ENCODE peak calls at places on chromosomes 1 and 21, in six cellular contexts. F is kidney, G is HCT116, S is fibroblast of villous mesenchyme, D is fibroblast of lung, L is DND-41. I is an unnamed sample.

GRCh38 chr1:41418868-41419583 is 57.8 kb downstream of the FOXO6 start:
- DNase-seq in G (peak), L (no peak), S (peak), F (peak), D (peak), I (peak)

GRCh38 chr1:169108897-169109560 is 2.5 kb downstream of the ATP1B1 start:
- DNase-seq in G (no peak), S (peak), L (no peak), F (no peak), D (no peak), I (peak)

GRCh38 chr1:100955322-100955721 is 59.4 kb downstream of the SLC30A7 start:
- DNase-seq in G (no peak), S (peak), F (no peak), L (no peak), D (peak), I (no peak)

GRCh38 chr1:205217418-205217817 is 5.9 kb upstream of the DSTYK start:
- DNase-seq in D (no peak), F (no peak), L (no peak), S (no peak), G (no peak), I (no peak)

GRCh38 chr1:204419064-204419403 is 7.4 kb upstream of the PPP1R15B start:
- DNase-seq in G (no peak), L (no peak), F (no peak), S (no peak), D (no peak), I (peak)

GRCh38 chr1:65109515-65109914 is 38.5 kb upstream of the AK4 start:
- DNase-seq in S (no peak), L (no peak), F (no peak), D (no peak), G (no peak), I (no peak)

GRCh38 chr1:165849336-165850133 is 22.1 kb downstream of the UCK2 start:
- DNase-seq in G (no peak), D (no peak), S (no peak), L (no peak), F (no peak), I (no peak)

GRCh38 chr1:53689736-53690401 is 49.1 kb downstream of the GLIS1 start:
- DNase-seq in S (no peak), L (no peak), G (no peak), F (no peak), D (no peak), I (no peak)

GRCh38 chr21:44509539-44509938 is 30.5 kb downstream of the KRTAP10-1 start:
- DNase-seq in S (no peak), F (peak), L (peak), D (no peak), G (peak), I (peak)

GRCh38 chr1:50704126-50704525 is 255.9 kb downstream of the FAF1 start:
- DNase-seq in L (peak), F (no peak), D (peak), G (peak), S (peak), I (peak)

GRCh38 chr1:227729144-227729880 is 5.8 kb downstream of the JMJD4 start:
- DNase-seq in L (peak), F (no peak), D (no peak), S (no peak), G (no peak), I (peak)

GRCh38 chr1:100995196-100995983 is 30.2 kb downstream of the DPH5 start:
- DNase-seq in D (peak), G (no peak), F (no peak), S (no peak), L (no peak), I (no peak)

GRCh38 chr1:3879099-3879498 is 21.0 kb downstream of the C1orf174 start:
- DNase-seq in S (no peak), D (no peak), G (no peak), F (no peak), L (no peak), I (no peak)

GRCh38 chr1:23634840-23635642 is 56.6 kb upstream of the RPL11 start:
- DNase-seq in D (peak), G (peak), S (peak), F (no peak), L (peak), I (peak)

GRCh38 chr1:56584910-56585528 is 5.7 kb upstream of the PLPP3 start:
- DNase-seq in D (peak), F (no peak), G (peak), S (peak), L (peak), I (peak)

GRCh38 chr1:201543871-201544521 is 5.1 kb downstream of the NAV1 start:
- DNase-seq in S (peak), L (no peak), G (no peak), D (no peak), F (no peak), I (no peak)

GRCh38 chr1:2137257-2138121 is 57.1 kb downstream of the FAAP20 start:
- DNase-seq in F (peak), D (no peak), S (no peak), G (no peak), L (no peak), I (no peak)

GRCh38 chr21:36209626-36210171 is 53.1 kb downstream of the DOP1B start:
- DNase-seq in L (peak), G (peak), S (peak), F (no peak), D (peak), I (peak)

GRCh38 chr1:40907899-40908298 is 45.7 kb upstream of the CITED4 start:
- DNase-seq in S (no peak), D (no peak), L (no peak), G (no peak), F (no peak), I (no peak)

GRCh38 chr1:93239862-93240261 is 59.3 kb downstream of the CCDC18 start:
- DNase-seq in F (no peak), L (no peak), D (no peak), S (no peak), G (no peak), I (no peak)

GRCh38 chr21:44874497-44875331 is 1.2 kb upstream of the PTTG1IP start:
- DNase-seq in D (no peak), F (peak), G (no peak), L (peak), S (no peak), I (no peak)

GRCh38 chr1:199298825-199299224 is 660.0 kb downstream of the PTPRC start:
- DNase-seq in F (no peak), S (peak), G (no peak), D (no peak), L (no peak), I (no peak)

GRCh38 chr1:20485527-20486456 is at the start of gene CAMK2N1:
- DNase-seq in F (peak), L (no peak), G (no peak), S (peak), D (peak), I (peak)

GRCh38 chr1:58968360-58968952 is 184.6 kb upstream of the JUN start:
- DNase-seq in D (peak), S (peak), F (peak), L (peak), G (no peak), I (no peak)
- TF ChIP-seq CTCF in D (no peak), S (no peak), F (no peak), L (no peak), G (no peak), I (no peak)

DNA sequence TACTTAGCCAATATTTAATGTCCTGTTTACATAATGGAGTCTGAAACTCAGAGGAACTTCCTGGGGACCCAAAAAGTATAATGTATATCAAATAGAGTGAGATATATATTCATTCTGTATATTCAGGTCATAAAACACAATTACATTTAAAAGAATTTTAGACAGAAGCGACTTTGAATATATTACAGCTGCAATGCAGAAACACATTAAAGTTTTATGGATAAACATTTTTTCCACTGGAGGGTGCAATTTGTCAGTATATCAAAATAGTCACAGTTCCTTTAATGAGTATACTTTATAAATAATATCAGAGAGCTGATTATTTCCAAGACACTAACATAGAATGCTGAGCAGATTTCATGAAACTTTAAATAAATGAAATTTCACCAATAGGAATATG is 43.9 kb upstream of the CRB1 start:
- DNase-seq in L (no peak), S (peak), D (peak), G (no peak), F (no peak), I (no peak)
- TF ChIP-seq CTCF in L (peak), S (no peak), D (no peak), G (peak), F (peak), I (peak)

DNA sequence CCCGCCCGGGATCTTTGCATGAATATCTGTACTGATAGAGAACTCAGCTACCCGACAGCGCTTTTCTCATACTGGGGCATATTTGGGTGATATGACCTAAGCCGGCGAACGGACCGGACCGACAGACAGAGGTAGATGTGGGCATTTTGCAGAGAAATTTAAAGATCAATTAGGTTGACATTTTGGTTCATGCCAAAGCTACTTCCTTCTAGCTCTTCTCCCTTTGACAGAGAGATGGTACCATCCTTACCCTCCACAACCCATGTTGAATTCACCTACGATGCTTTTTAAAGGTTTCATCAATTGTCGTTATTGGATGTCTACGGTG is 459 bp downstream of the ARV1 start:
- DNase-seq in S (no peak), L (no peak), G (no peak), D (no peak), F (no peak), I (no peak)
- TF ChIP-seq CTCF in S (no peak), L (no peak), G (no peak), D (no peak), F (no peak), I (peak)

GRCh38 chr1:186154651-186155050 is 220.4 kb downstream of the TPR start:
- DNase-seq in F (no peak), L (no peak), S (no peak), D (no peak), G (no peak), I (no peak)

GRCh38 chr1:186152227-186152944 is 222.7 kb downstream of the TPR start:
- DNase-seq in S (peak), D (peak), L (no peak), F (no peak), G (peak), I (peak)

GRCh38 chr1:186152945-186153309 is 222.1 kb downstream of the TPR start:
- DNase-seq in D (no peak), S (no peak), G (no peak), F (no peak), L (no peak), I (no peak)

GRCh38 chr1:186155594-186155993 is 219.5 kb downstream of the TPR start:
- DNase-seq in G (peak), D (peak), F (no peak), L (no peak), S (peak), I (peak)
- TF ChIP-seq CTCF in G (peak), D (peak), F (no peak), L (peak), S (peak), I (peak)

GRCh38 chr1:160161965-160162705 is 10.7 kb downstream of the ATP1A4 start:
- DNase-seq in L (no peak), S (peak), G (no peak), D (peak), F (no peak), I (no peak)
- TF ChIP-seq CTCF in L (no peak), S (peak), G (peak), D (peak), F (no peak), I (no peak)

GRCh38 chr1:150210086-150210485 is 25.8 kb downstream of the ANP32E start:
- DNase-seq in L (no peak), S (no peak), G (no peak), F (no peak), D (no peak), I (no peak)

GRCh38 chr1:150210741-150211140 is 25.2 kb downstream of the ANP32E start:
- DNase-seq in D (no peak), S (no peak), F (no peak), G (no peak), L (no peak), I (no peak)

GRCh38 chr1:150212070-150212469 is 23.8 kb downstream of the ANP32E start:
- DNase-seq in D (no peak), G (no peak), F (no peak), S (no peak), L (no peak), I (no peak)

GRCh38 chr1:150213170-150214098 is 22.5 kb downstream of the ANP32E start:
- DNase-seq in S (peak), L (peak), G (no peak), D (peak), F (peak), I (peak)
- TF ChIP-seq CTCF in S (peak), L (peak), G (no peak), D (peak), F (peak), I (no peak)

GRCh38 chr1:229231754-229232119 is 39.2 kb upstream of the RAB4A start:
- DNase-seq in G (no peak), D (no peak), F (no peak), L (no peak), S (no peak), I (peak)
- TF ChIP-seq CTCF in G (peak), D (no peak), F (no peak), L (no peak), S (no peak), I (peak)

GRCh38 chr1:44377925-44378784 is 23.1 kb upstream of the ERI3 start:
- DNase-seq in L (peak), S (peak), G (peak), F (no peak), D (peak), I (peak)
- TF ChIP-seq CTCF in L (peak), S (peak), G (peak), F (peak), D (peak), I (peak)

DNA sequence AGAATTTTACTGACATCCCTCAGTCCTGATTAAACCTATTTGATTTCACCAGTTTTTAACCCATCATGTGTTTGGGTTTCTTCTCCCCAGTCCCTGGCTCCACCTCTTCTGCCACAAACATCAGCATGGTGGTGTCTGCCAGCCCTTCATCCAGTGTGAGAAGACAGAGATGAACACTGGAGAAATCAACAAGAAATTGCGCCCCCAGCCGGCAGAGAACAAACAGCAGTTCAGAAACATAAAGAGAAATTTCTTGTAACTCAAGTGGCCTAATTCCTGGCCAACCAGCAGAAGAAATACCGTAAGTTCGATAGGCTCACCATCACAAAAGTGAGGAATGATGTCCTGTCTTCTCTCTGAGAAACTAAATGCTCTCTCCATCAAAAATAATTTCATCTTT is 18.3 kb downstream of the S100A11 start:
- DNase-seq in G (no peak), D (no peak), S (peak), F (no peak), L (no peak), I (no peak)
- TF ChIP-seq CTCF in G (peak), D (peak), S (peak), F (peak), L (no peak), I (peak)